ENCODE peak calls at places on chromosome 14, in eight cellular contexts. One of them, this sample, is unnamed.

GRCh38 chr14:52877628-52878027 is 73.2 kb downstream of the FERMT2 start:
- DNase-seq in stimulated activated CD8-positive, alpha-beta memory T cell treated with anti-CD3 and anti-CD28 coated beads, Interleukin-4, amount 100 ng/mL, for 4 hours: no peak
- DNase-seq in progenitor cell of endocrine pancreas: no peak
- DNase-seq in stimulated activated CD4-positive, alpha-beta T cell treated with anti-CD3 and anti-CD28 coated beads, Interleukin-15, amount 100 ng/mL, for 24 hours: no peak
- DNase-seq in uterus: no peak
- DNase-seq in NCI-H526 treated with DMSO at 0.1 percent for 48 hours: no peak
- DNase-seq in sciatic nerve: no peak
- DNase-seq in 8988T: no peak
- DNase-seq in this sample: no peak

GRCh38 chr14:37594238-37594915 is 672 bp downstream of the FOXA1 start:
- DNase-seq in progenitor cell of endocrine pancreas: peak; percentile 75
- DNase-seq in stimulated activated CD8-positive, alpha-beta memory T cell treated with anti-CD3 and anti-CD28 coated beads, Interleukin-4, amount 100 ng/mL, for 4 hours: no peak
- DNase-seq in stimulated activated CD4-positive, alpha-beta T cell treated with anti-CD3 and anti-CD28 coated beads, Interleukin-15, amount 100 ng/mL, for 24 hours: peak; percentile 45
- DNase-seq in uterus: no peak
- DNase-seq in 8988T: peak; percentile 78
- DNase-seq in NCI-H526 treated with DMSO at 0.1 percent for 48 hours: peak; percentile 89
- DNase-seq in sciatic nerve: peak; percentile 74
- DNase-seq in this sample: peak; percentile 48

GRCh38 chr14:72745546-72745945 is 148.4 kb downstream of the DPF3 start:
- DNase-seq in NCI-H526 treated with DMSO at 0.1 percent for 48 hours: no peak
- DNase-seq in stimulated activated CD8-positive, alpha-beta memory T cell treated with anti-CD3 and anti-CD28 coated beads, Interleukin-4, amount 100 ng/mL, for 4 hours: no peak
- DNase-seq in uterus: no peak
- DNase-seq in sciatic nerve: no peak
- DNase-seq in stimulated activated CD4-positive, alpha-beta T cell treated with anti-CD3 and anti-CD28 coated beads, Interleukin-15, amount 100 ng/mL, for 24 hours: no peak
- DNase-seq in 8988T: peak; percentile 65
- DNase-seq in progenitor cell of endocrine pancreas: no peak
- DNase-seq in this sample: no peak

GRCh38 chr14:53231166-53231565 is 78.0 kb upstream of the DDHD1 start:
- DNase-seq in uterus: no peak
- DNase-seq in stimulated activated CD8-positive, alpha-beta memory T cell treated with anti-CD3 and anti-CD28 coated beads, Interleukin-4, amount 100 ng/mL, for 4 hours: no peak
- DNase-seq in progenitor cell of endocrine pancreas: no peak
- DNase-seq in 8988T: no peak
- DNase-seq in stimulated activated CD4-positive, alpha-beta T cell treated with anti-CD3 and anti-CD28 coated beads, Interleukin-15, amount 100 ng/mL, for 24 hours: no peak
- DNase-seq in sciatic nerve: no peak
- DNase-seq in NCI-H526 treated with DMSO at 0.1 percent for 48 hours: no peak
- DNase-seq in this sample: no peak

GRCh38 chr14:91159906-91160305 is 46.0 kb downstream of the DGLUCY start:
- DNase-seq in uterus: no peak
- DNase-seq in stimulated activated CD4-positive, alpha-beta T cell treated with anti-CD3 and anti-CD28 coated beads, Interleukin-15, amount 100 ng/mL, for 24 hours: no peak
- DNase-seq in 8988T: no peak
- DNase-seq in sciatic nerve: no peak
- DNase-seq in stimulated activated CD8-positive, alpha-beta memory T cell treated with anti-CD3 and anti-CD28 coated beads, Interleukin-4, amount 100 ng/mL, for 4 hours: no peak
- DNase-seq in progenitor cell of endocrine pancreas: no peak
- DNase-seq in NCI-H526 treated with DMSO at 0.1 percent for 48 hours: no peak
- DNase-seq in this sample: no peak

GRCh38 chr14:75204106-75204505 is 27.7 kb upstream of the TMED10 start:
- DNase-seq in uterus: no peak
- DNase-seq in stimulated activated CD4-positive, alpha-beta T cell treated with anti-CD3 and anti-CD28 coated beads, Interleukin-15, amount 100 ng/mL, for 24 hours: no peak
- DNase-seq in 8988T: no peak
- DNase-seq in progenitor cell of endocrine pancreas: no peak
- DNase-seq in stimulated activated CD8-positive, alpha-beta memory T cell treated with anti-CD3 and anti-CD28 coated beads, Interleukin-4, amount 100 ng/mL, for 4 hours: no peak
- DNase-seq in sciatic nerve: no peak
- DNase-seq in NCI-H526 treated with DMSO at 0.1 percent for 48 hours: no peak
- DNase-seq in this sample: no peak

GRCh38 chr14:55136241-55136640 is 7.2 kb downstream of the LGALS3 start:
- DNase-seq in uterus: no peak
- DNase-seq in NCI-H526 treated with DMSO at 0.1 percent for 48 hours: no peak
- DNase-seq in stimulated activated CD8-positive, alpha-beta memory T cell treated with anti-CD3 and anti-CD28 coated beads, Interleukin-4, amount 100 ng/mL, for 4 hours: no peak
- DNase-seq in stimulated activated CD4-positive, alpha-beta T cell treated with anti-CD3 and anti-CD28 coated beads, Interleukin-15, amount 100 ng/mL, for 24 hours: no peak
- DNase-seq in 8988T: no peak
- DNase-seq in progenitor cell of endocrine pancreas: no peak
- DNase-seq in sciatic nerve: no peak
- DNase-seq in this sample: no peak

GRCh38 chr14:64504897-64505771 is 564 bp downstream of the ZBTB1 start:
- DNase-seq in stimulated activated CD4-positive, alpha-beta T cell treated with anti-CD3 and anti-CD28 coated beads, Interleukin-15, amount 100 ng/mL, for 24 hours: peak; percentile 91
- DNase-seq in NCI-H526 treated with DMSO at 0.1 percent for 48 hours: peak; percentile 80
- DNase-seq in uterus: peak; percentile 89
- DNase-seq in sciatic nerve: peak; percentile 92
- DNase-seq in 8988T: peak; percentile 54
- DNase-seq in progenitor cell of endocrine pancreas: peak; percentile 62
- DNase-seq in stimulated activated CD8-positive, alpha-beta memory T cell treated with anti-CD3 and anti-CD28 coated beads, Interleukin-4, amount 100 ng/mL, for 4 hours: peak; percentile 56
- DNase-seq in this sample: peak; percentile 86

GRCh38 chr14:100304825-100305445 is 1.3 kb downstream of the SLC25A29 start:
- DNase-seq in uterus: peak; percentile 62
- DNase-seq in sciatic nerve: peak; percentile 75
- DNase-seq in NCI-H526 treated with DMSO at 0.1 percent for 48 hours: peak; percentile 28
- DNase-seq in stimulated activated CD4-positive, alpha-beta T cell treated with anti-CD3 and anti-CD28 coated beads, Interleukin-15, amount 100 ng/mL, for 24 hours: peak; percentile 38
- DNase-seq in progenitor cell of endocrine pancreas: peak; percentile 34
- DNase-seq in 8988T: no peak
- DNase-seq in stimulated activated CD8-positive, alpha-beta memory T cell treated with anti-CD3 and anti-CD28 coated beads, Interleukin-4, amount 100 ng/mL, for 4 hours: no peak
- DNase-seq in this sample: no peak

GRCh38 chr14:99077076-99077843 is 194.7 kb downstream of the BCL11B start:
- DNase-seq in NCI-H526 treated with DMSO at 0.1 percent for 48 hours: no peak
- DNase-seq in stimulated activated CD4-positive, alpha-beta T cell treated with anti-CD3 and anti-CD28 coated beads, Interleukin-15, amount 100 ng/mL, for 24 hours: no peak
- DNase-seq in 8988T: no peak
- DNase-seq in progenitor cell of endocrine pancreas: no peak
- DNase-seq in uterus: no peak
- DNase-seq in sciatic nerve: no peak
- DNase-seq in stimulated activated CD8-positive, alpha-beta memory T cell treated with anti-CD3 and anti-CD28 coated beads, Interleukin-4, amount 100 ng/mL, for 4 hours: no peak
- DNase-seq in this sample: no peak

This sample was measured in COLO829.